ENCODE peak calls at places on chromosomes 12 and 14, in six cellular contexts. One of them, this sample, is unnamed.

GRCh38 chr12:98373982-98374381 is 141.4 kb upstream of the TMPO start:
- DNase-seq in GM04503: no peak
- DNase-seq in B cell: no peak
- DNase-seq in CD8-positive, alpha-beta memory T cell: no peak
- DNase-seq in HEK293T: peak
- DNase-seq in T-helper 2 cell: no peak
- DNase-seq in this sample: no peak

GRCh38 chr14:77979666-77980351 is 179.9 kb downstream of the ADCK1 start:
- DNase-seq in T-helper 2 cell: no peak
- DNase-seq in CD8-positive, alpha-beta memory T cell: no peak
- DNase-seq in GM04503: peak
- DNase-seq in HEK293T: peak
- DNase-seq in B cell: no peak
- DNase-seq in this sample: no peak

GRCh38 chr12:64923536-64923935 is 99.1 kb downstream of the TBC1D30 start:
- DNase-seq in CD8-positive, alpha-beta memory T cell: no peak
- DNase-seq in T-helper 2 cell: no peak
- DNase-seq in HEK293T: no peak
- DNase-seq in B cell: no peak
- DNase-seq in GM04503: no peak
- DNase-seq in this sample: peak

GRCh38 chr14:36245223-36245622 is 68.7 kb upstream of the PTCSC3 start:
- DNase-seq in B cell: no peak
- DNase-seq in HEK293T: no peak
- DNase-seq in CD8-positive, alpha-beta memory T cell: no peak
- DNase-seq in GM04503: no peak
- DNase-seq in T-helper 2 cell: no peak
- DNase-seq in this sample: no peak

GRCh38 chr14:95033851-95034622 is 123.3 kb downstream of the DICER1 start:
- DNase-seq in CD8-positive, alpha-beta memory T cell: no peak
- DNase-seq in HEK293T: no peak
- DNase-seq in B cell: no peak
- DNase-seq in GM04503: no peak
- DNase-seq in T-helper 2 cell: no peak
- DNase-seq in this sample: no peak

GRCh38 chr12:57638096-57638495 is 5.1 kb upstream of the B4GALNT1 start:
- DNase-seq in B cell: no peak
- DNase-seq in HEK293T: no peak
- DNase-seq in GM04503: no peak
- DNase-seq in T-helper 2 cell: no peak
- DNase-seq in CD8-positive, alpha-beta memory T cell: no peak
- DNase-seq in this sample: no peak

GRCh38 chr14:88993946-88994345 is 169.5 kb downstream of the TTC8 start:
- DNase-seq in HEK293T: no peak
- DNase-seq in B cell: no peak
- DNase-seq in CD8-positive, alpha-beta memory T cell: no peak
- DNase-seq in GM04503: no peak
- DNase-seq in T-helper 2 cell: no peak
- DNase-seq in this sample: no peak

GRCh38 chr14:50659327-50659974 is 8.7 kb downstream of the SAV1 start:
- DNase-seq in B cell: no peak
- DNase-seq in T-helper 2 cell: no peak
- DNase-seq in GM04503: no peak
- DNase-seq in CD8-positive, alpha-beta memory T cell: no peak
- DNase-seq in HEK293T: no peak
- DNase-seq in this sample: no peak

GRCh38 chr12:41055875-41056577 is 132.1 kb upstream of the PDZRN4 start:
- DNase-seq in T-helper 2 cell: no peak
- DNase-seq in HEK293T: no peak
- DNase-seq in CD8-positive, alpha-beta memory T cell: no peak
- DNase-seq in B cell: no peak
- DNase-seq in GM04503: no peak
- DNase-seq in this sample: no peak

GRCh38 chr12:118377005-118377890 is 893 bp downstream of the SUDS3 start:
- DNase-seq in GM04503: no peak
- DNase-seq in B cell: no peak
- DNase-seq in HEK293T: no peak
- DNase-seq in CD8-positive, alpha-beta memory T cell: no peak
- DNase-seq in T-helper 2 cell: no peak
- DNase-seq in this sample: no peak

GRCh38 chr14:91897121-91897701 is 29.9 kb upstream of the TC2N start:
- DNase-seq in T-helper 2 cell: no peak
- DNase-seq in HEK293T: no peak
- DNase-seq in B cell: no peak
- DNase-seq in CD8-positive, alpha-beta memory T cell: no peak
- DNase-seq in GM04503: peak
- DNase-seq in this sample: no peak

GRCh38 chr12:91274886-91275285 is 92.3 kb upstream of the DCN start:
- DNase-seq in B cell: no peak
- DNase-seq in T-helper 2 cell: no peak
- DNase-seq in CD8-positive, alpha-beta memory T cell: no peak
- DNase-seq in HEK293T: no peak
- DNase-seq in GM04503: no peak
- DNase-seq in this sample: no peak

GRCh38 chr12:52644078-52644415 is 8.0 kb downstream of the KRT2 start:
- DNase-seq in B cell: no peak
- DNase-seq in GM04503: no peak
- DNase-seq in CD8-positive, alpha-beta memory T cell: no peak
- DNase-seq in T-helper 2 cell: no peak
- DNase-seq in HEK293T: no peak
- DNase-seq in this sample: no peak

GRCh38 chr12:66776974-66777373 is 98.1 kb upstream of the GRIP1 start:
- DNase-seq in GM04503: no peak
- DNase-seq in B cell: no peak
- DNase-seq in T-helper 2 cell: no peak
- DNase-seq in CD8-positive, alpha-beta memory T cell: peak
- DNase-seq in HEK293T: no peak
- DNase-seq in this sample: peak

This sample was measured in GM12878.